ENCODE peak calls at places on chromosomes 11 and 22, in seven cellular contexts. J is AG10803, N is AG09309, D is pancreas, A is psoas muscle, W is fibroblast of the aortic adventitia, T is fibroblast of mammary gland. U is an unnamed sample.

GRCh38 chr11:9759519-9760179 is 95.8 kb downstream of the SWAP70 start:
- DNase-seq in J (peak; percentile 100), N (peak; percentile 99), D (peak; percentile 84), A (peak; percentile 92), W (peak; percentile 95), T (peak; percentile 100), U (peak; percentile 99)

GRCh38 chr22:20650294-20651207 is 123.4 kb upstream of the SERPIND1 start:
- DNase-seq in J (no peak), N (no peak), D (no peak), A (no peak), W (no peak), T (no peak), U (peak; percentile 19)

GRCh38 chr11:63667993-63668392 is 3.2 kb downstream of the ATL3 start:
- DNase-seq in J (peak; percentile 94), N (peak; percentile 87), D (no peak), A (no peak), W (peak; percentile 98), T (peak; percentile 94), U (peak; percentile 88)

GRCh38 chr11:30006876-30007275 is 10.0 kb downstream of the KCNA4 start:
- DNase-seq in J (no peak), N (no peak), D (no peak), A (no peak), W (no peak), T (no peak), U (no peak)

GRCh38 chr11:66082936-66083698 is 13.0 kb downstream of the PACS1 start:
- DNase-seq in J (no peak), N (no peak), D (peak; percentile 48), A (no peak), W (peak; percentile 53), T (peak; percentile 27), U (peak; percentile 62)

GRCh38 chr11:81098471-81098870 is 1635.2 kb downstream of the FAM181B start:
- DNase-seq in J (no peak), N (no peak), D (no peak), A (no peak), W (no peak), T (no peak), U (no peak)

GRCh38 chr11:19493446-19493845 is 219.2 kb upstream of the NAV2 start:
- DNase-seq in J (no peak), N (no peak), D (no peak), A (no peak), W (no peak), T (no peak), U (no peak)

GRCh38 chr11:8219257-8220021 is 44.2 kb downstream of the LMO1 start:
- DNase-seq in J (peak; percentile 46), N (no peak), D (peak; percentile 68), A (no peak), W (peak; percentile 57), T (peak; percentile 61), U (peak; percentile 48)

GRCh38 chr11:125768256-125769046 is 10.2 kb downstream of the PATE2 start:
- DNase-seq in J (no peak), N (no peak), D (no peak), A (no peak), W (peak; percentile 30), T (no peak), U (no peak)

GRCh38 chr11:66639066-66639813 is 737 bp downstream of the RBM4 start:
- DNase-seq in J (peak; percentile 48), N (peak; percentile 7), D (peak; percentile 35), A (no peak), W (peak; percentile 62), T (peak; percentile 43), U (peak; percentile 55)

GRCh38 chr11:133425992-133426391 is 106.3 kb downstream of the OPCML start:
- DNase-seq in J (no peak), N (no peak), D (no peak), A (no peak), W (no peak), T (no peak), U (no peak)

GRCh38 chr11:15843309-15843857 is 513.0 kb downstream of the SOX6 start:
- DNase-seq in J (no peak), N (no peak), D (peak; percentile 15), A (no peak), W (no peak), T (no peak), U (no peak)

GRCh38 chr11:117686711-117687110 is 110.3 kb downstream of the DSCAML1 start:
- DNase-seq in J (no peak), N (no peak), D (no peak), A (no peak), W (no peak), T (peak; percentile 1), U (no peak)

GRCh38 chr11:43427971-43428370 is 69.3 kb downstream of the TTC17 start:
- DNase-seq in J (no peak), N (no peak), D (no peak), A (no peak), W (no peak), T (no peak), U (no peak)

GRCh38 chr11:109772846-109773400 is 320.3 kb upstream of the ZC3H12C start:
- DNase-seq in J (no peak), N (no peak), D (no peak), A (no peak), W (no peak), T (no peak), U (no peak)

GRCh38 chr11:95968585-95968984 is 44.7 kb upstream of the MTMR2 start:
- DNase-seq in J (no peak), N (no peak), D (no peak), A (no peak), W (peak; percentile 29), T (peak; percentile 33), U (no peak)

GRCh38 chr11:30758012-30758411 is 171.9 kb upstream of the MPPED2 start:
- DNase-seq in J (no peak), N (no peak), D (no peak), A (no peak), W (no peak), T (no peak), U (no peak)

GRCh38 chr11:69359735-69360470 is 65.9 kb downstream of the MYEOV start:
- DNase-seq in J (peak; percentile 59), N (no peak), D (no peak), A (no peak), W (peak; percentile 62), T (peak; percentile 87), U (peak; percentile 31)

GRCh38 chr11:77524539-77524938 is 50.6 kb upstream of the PAK1 start:
- DNase-seq in J (no peak), N (no peak), D (no peak), A (no peak), W (no peak), T (no peak), U (no peak)
- TF ChIP-seq CTCF in J (no peak), N (no peak), D (no peak), A (no peak), W (no peak), T (no peak), U (no peak)

DNA sequence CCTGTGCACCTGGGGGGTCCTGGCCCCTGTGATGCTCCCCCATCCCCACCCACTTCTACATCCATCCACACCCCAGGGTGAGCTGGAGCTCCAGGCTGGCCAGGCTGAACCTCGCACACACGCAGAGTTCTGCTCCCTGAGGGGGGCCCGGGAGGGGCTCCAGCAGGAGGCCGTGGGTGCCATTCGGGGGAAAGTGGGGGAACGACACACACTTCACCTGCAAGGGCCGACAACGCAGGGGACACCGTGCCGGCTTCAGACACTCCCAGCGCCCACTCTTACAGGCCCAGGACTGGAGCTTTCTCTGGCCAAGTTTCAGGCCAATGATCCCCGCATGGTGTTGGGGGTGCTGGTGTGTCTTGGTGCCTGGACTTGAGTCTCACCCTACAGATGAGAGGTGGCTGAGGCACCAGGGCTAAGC is 20.0 kb upstream of the TALDO1 start:
- DNase-seq in J (no peak), N (no peak), D (peak; percentile 32), A (no peak), W (no peak), T (no peak), U (no peak)
- H3K4me3 ChIP-seq in J (no peak overlapping the region), N (no peak overlapping the region), D (no peak overlapping the region), A (no peak overlapping the region), W (no peak overlapping the region), T (no peak overlapping the region), U (no peak overlapping the region)

GRCh38 chr11:1453611-1454386 is 32.8 kb downstream of the MOB2 start:
- DNase-seq in J (no peak), N (no peak), D (peak; percentile 58), A (no peak), W (no peak), T (no peak), U (no peak)
- TF ChIP-seq CTCF in J (no peak), N (no peak), D (peak; percentile 12), A (peak; percentile 35), W (no peak), T (no peak), U (no peak)

DNA sequence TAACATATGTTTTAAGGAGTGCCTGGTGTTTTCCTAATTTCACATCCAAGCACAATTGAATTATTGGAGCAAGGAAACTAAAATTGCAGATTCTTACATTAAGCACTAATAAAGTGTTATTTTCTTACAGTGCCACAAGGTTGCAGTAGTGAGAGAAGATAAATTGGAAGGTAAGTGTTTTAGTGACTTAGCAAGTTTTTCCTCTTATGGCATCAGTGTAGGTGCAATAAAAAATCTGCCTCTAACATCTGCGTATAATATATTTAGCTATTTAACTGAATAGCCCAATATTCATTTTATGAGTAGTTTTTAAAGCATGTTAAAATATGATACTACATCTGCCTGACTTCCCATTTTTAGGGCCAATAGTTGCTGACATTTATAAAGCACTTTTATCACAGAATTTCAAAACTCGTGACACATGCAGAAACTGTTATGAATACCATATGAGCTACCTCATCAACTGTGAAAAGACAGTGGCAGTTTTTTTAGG is 19.0 kb downstream of the POLD3 start:
- DNase-seq in J (peak; percentile 95), N (peak; percentile 86), D (no peak), A (no peak), W (peak; percentile 91), T (peak; percentile 82), U (peak; percentile 91)
- H3K4me3 ChIP-seq in J (no peak overlapping the region), N (no peak overlapping the region), D (no peak overlapping the region), A (no peak overlapping the region), W (no peak overlapping the region), T (no peak overlapping the region), U (no peak overlapping the region)

GRCh38 chr22:38859581-38860290 is 12.3 kb downstream of the CBX6 start:
- DNase-seq in J (no peak), N (no peak), D (no peak), A (peak; percentile 48), W (no peak), T (no peak), U (no peak)

GRCh38 chr22:38861927-38862326 is 10.1 kb downstream of the CBX6 start:
- DNase-seq in J (no peak), N (no peak), D (no peak), A (peak; percentile 26), W (no peak), T (no peak), U (no peak)

GRCh38 chr22:38862375-38863329 is 9.4 kb downstream of the CBX6 start:
- DNase-seq in J (no peak), N (no peak), D (peak; percentile 34), A (peak; percentile 73), W (peak; percentile 63), T (peak; percentile 37), U (no peak)

GRCh38 chr22:38860291-38861169 is 11.5 kb downstream of the CBX6 start:
- DNase-seq in J (no peak), N (no peak), D (no peak), A (peak; percentile 55), W (no peak), T (no peak), U (no peak)

GRCh38 chr22:38861170-38861874 is 10.7 kb downstream of the CBX6 start:
- DNase-seq in J (no peak), N (no peak), D (no peak), A (peak; percentile 34), W (no peak), T (peak; percentile 25), U (no peak)
- TF ChIP-seq CTCF in J (peak; percentile 29), N (peak; percentile 37), D (no peak), A (no peak), W (peak; percentile 48), T (peak; percentile 31), U (peak; percentile 29)

GRCh38 chr11:831132-831864 is 1.5 kb upstream of the CD151 start:
- DNase-seq in J (no peak), N (no peak), D (peak; percentile 41), A (no peak), W (no peak), T (no peak), U (no peak)
- H3K4me3 ChIP-seq in J (no peak overlapping the region), N (no peak overlapping the region), D (no peak overlapping the region), A (peak overlapping the region; percentile 57), W (no peak overlapping the region), T (no peak overlapping the region), U (no peak overlapping the region)

U was measured in fibroblast of villous mesenchyme.